ENCODE peak calls at places on chromosomes 5 and 9, in ten cellular contexts. Y is bronchial epithelial cell; K is CD8-positive, alpha-beta T cell; T is kidney epithelial cell; P is osteoblast; X is transverse colon; N is right lobe of liver; S is PC-3; M is breast epithelium; D is tibial nerve. A is an unnamed sample. For H3K36me3, the result is how much of the 10 kb centered on the place peaks cover.

GRCh38 chr5:71895546-71895945 is 176.5 kb downstream of the CARTPT start:
- DNase-seq in Y (no peak), K (no peak), T (no peak), P (no peak), X (peak), N (no peak), S (no peak), M (no peak), D (no peak), A (no peak)

GRCh38 chr9:136012651-136013050 is 51.5 kb upstream of the UBAC1 start:
- DNase-seq in Y (no peak), K (no peak), T (no peak), P (peak), X (peak), N (peak), S (no peak), M (no peak), D (no peak), A (no peak)

GRCh38 chr5:17890501-17890900 is 256.2 kb downstream of the TAF11L14 start:
- DNase-seq in Y (no peak), K (no peak), T (no peak), P (no peak), X (no peak), N (no peak), S (no peak), M (no peak), D (no peak), A (no peak)

GRCh38 chr5:168987540-168988300 is 313.2 kb downstream of the SLIT3 start:
- DNase-seq in Y (peak), K (peak), T (no peak), P (no peak), X (peak), N (peak), S (peak), M (peak), D (peak), A (no peak)

GRCh38 chr9:16236882-16237281 is 633.6 kb downstream of the BNC2 start:
- DNase-seq in Y (no peak), K (no peak), T (no peak), P (no peak), X (no peak), N (no peak), S (no peak), M (no peak), D (no peak), A (no peak)

GRCh38 chr9:80175286-80175906 is 603.6 kb downstream of the TLE4 start:
- DNase-seq in Y (peak), K (no peak), T (no peak), P (no peak), X (peak), N (no peak), S (peak), M (no peak), D (no peak), A (no peak)

GRCh38 chr9:129878253-129878652 is 43.0 kb downstream of the USP20 start:
- DNase-seq in Y (no peak), K (no peak), T (no peak), P (peak), X (no peak), N (no peak), S (no peak), M (no peak), D (no peak), A (no peak)

GRCh38 chr9:99778308-99778707 is 43.4 kb upstream of the NR4A3 start:
- DNase-seq in Y (peak), K (no peak), T (peak), P (peak), X (no peak), N (no peak), S (peak), M (no peak), D (no peak), A (no peak)

GRCh38 chr5:119613937-119614336 is 15.4 kb upstream of the FAM170A start:
- DNase-seq in Y (no peak), K (no peak), T (no peak), P (no peak), X (no peak), N (no peak), S (no peak), M (no peak), D (no peak), A (no peak)

GRCh38 chr5:38672059-38672791 is 115.8 kb upstream of the LIFR start:
- DNase-seq in Y (peak), K (no peak), T (no peak), P (no peak), X (no peak), N (no peak), S (peak), M (no peak), D (no peak), A (no peak)

GRCh38 chr5:159819671-159820411 is 96.4 kb upstream of the ADRA1B start:
- DNase-seq in Y (peak), K (no peak), T (no peak), P (no peak), X (peak), N (no peak), S (peak), M (no peak), D (peak), A (peak)

GRCh38 chr5:69167488-69167845 is 517 bp downstream of the CCNB1 start:
- DNase-seq in Y (no peak), K (no peak), T (no peak), P (peak), X (no peak), N (no peak), S (no peak), M (no peak), D (no peak), A (no peak)

GRCh38 chr5:116375926-116376325 is 198.7 kb downstream of the SEMA6A start:
- DNase-seq in Y (no peak), K (no peak), T (no peak), P (no peak), X (no peak), N (no peak), S (no peak), M (no peak), D (no peak), A (no peak)

GRCh38 chr5:73640861-73641320 is 14.9 kb downstream of the ARHGEF28 start:
- DNase-seq in Y (peak), K (no peak), T (no peak), P (no peak), X (no peak), N (no peak), S (no peak), M (no peak), D (no peak), A (no peak)

GRCh38 chr9:97382099-97382718 is 29.7 kb upstream of the TDRD7 start:
- DNase-seq in Y (no peak), K (no peak), T (peak), P (no peak), X (no peak), N (no peak), S (peak), M (no peak), D (no peak), A (no peak)

GRCh38 chr9:121160025-121160424 is 41.6 kb downstream of the RAB14 start:
- DNase-seq in Y (no peak), K (no peak), T (no peak), P (no peak), X (no peak), N (no peak), S (no peak), M (no peak), D (no peak), A (no peak)

GRCh38 chr5:180591249-180591887 is at the start of gene SCGB3A1:
- DNase-seq in Y (no peak), K (no peak), T (no peak), P (peak), X (no peak), N (peak), S (no peak), M (no peak), D (no peak), A (no peak)

GRCh38 chr5:122330881-122331280 is 18.8 kb downstream of the SNCAIP start:
- DNase-seq in Y (no peak), K (no peak), T (no peak), P (no peak), X (no peak), N (no peak), S (no peak), M (no peak), D (no peak), A (no peak)

GRCh38 chr9:16191691-16192402 is 639.0 kb downstream of the CCDC171 start:
- DNase-seq in Y (peak), K (peak), T (no peak), P (peak), X (peak), N (peak), S (peak), M (no peak), D (peak), A (peak)

GRCh38 chr5:143495823-143496275 is 92.4 kb upstream of the NR3C1 start:
- DNase-seq in Y (peak), K (no peak), T (no peak), P (no peak), X (no peak), N (no peak), S (peak), M (peak), D (no peak), A (no peak)

GRCh38 chr9:129416831-129417604 is 203.9 kb downstream of the C9orf50 start:
- DNase-seq in Y (no peak), K (no peak), T (no peak), P (peak), X (no peak), N (no peak), S (no peak), M (no peak), D (no peak), A (no peak)

DNA sequence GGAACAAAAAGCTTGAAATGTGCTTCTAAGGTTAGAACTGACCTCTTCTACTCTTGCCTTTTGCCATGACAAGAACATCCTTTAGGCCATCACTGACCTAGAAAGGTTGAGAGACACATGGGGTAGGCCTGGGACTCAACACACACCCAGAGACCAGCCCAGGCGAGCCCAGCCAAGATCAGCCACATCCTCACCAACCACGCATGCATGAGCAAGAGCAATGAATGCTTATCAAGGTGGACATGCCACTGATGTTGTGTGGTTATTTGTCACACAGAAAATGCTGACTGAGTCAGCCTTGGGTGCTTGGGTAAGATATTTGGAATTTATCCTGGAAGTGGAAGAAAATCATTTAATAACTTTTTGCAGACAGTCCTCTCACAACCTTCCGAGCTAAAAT is 39.4 kb downstream of the SMIM23 start:
- DNase-seq in Y (peak), K (no peak), T (no peak), P (peak), X (no peak), N (no peak), S (peak), M (no peak), D (no peak), A (no peak)
- H3K4me3 ChIP-seq in Y (no peak), K (no peak), T (no peak), P (no peak), X (no peak), N (no peak), S (no peak), M (no peak), D (no peak), A (no peak)

GRCh38 chr5:11273180-11273882 is 512.3 kb upstream of the DAP start:
- DNase-seq in Y (no peak), K (no peak), T (no peak), P (no peak), X (no peak), N (no peak), S (peak), M (no peak), D (no peak), A (no peak)

GRCh38 chr5:11269515-11269914 is 508.5 kb upstream of the DAP start:
- DNase-seq in Y (no peak), K (no peak), T (no peak), P (no peak), X (no peak), N (no peak), S (no peak), M (no peak), D (no peak), A (no peak)

DNA sequence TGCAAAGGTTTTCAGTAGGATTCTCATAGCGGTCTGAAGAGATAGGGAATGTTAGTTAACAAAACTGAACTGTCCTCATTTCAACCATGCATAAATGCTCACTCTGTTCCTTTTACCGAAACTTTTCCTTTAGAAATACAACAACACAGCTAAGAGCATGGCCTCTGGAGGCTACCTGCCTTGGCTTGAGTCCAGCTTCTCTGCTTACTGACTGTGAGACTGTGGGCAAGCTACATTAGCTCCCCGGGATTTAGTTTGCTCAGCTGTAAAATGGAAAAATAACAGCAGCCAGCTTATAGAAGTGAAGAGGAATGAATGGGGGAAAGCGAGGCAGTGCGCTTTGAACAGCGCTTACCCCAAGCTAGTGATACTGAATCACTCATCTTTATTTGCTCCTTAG is 507.9 kb upstream of the DAP start:
- DNase-seq in Y (no peak), K (no peak), T (no peak), P (no peak), X (no peak), N (no peak), S (no peak), M (no peak), D (no peak), A (no peak)
- TF ChIP-seq CTCF in Y (no peak), K (no peak), T (no peak), P (no peak), X (no peak), N (no peak), S (no peak), M (no peak), D (no peak), A (no peak)

GRCh38 chr5:138508958-138509357 is 34.1 kb downstream of the ETF1 start:
- DNase-seq in Y (no peak), K (no peak), T (no peak), P (no peak), X (no peak), N (no peak), S (no peak), M (no peak), D (no peak), A (no peak)
- H3K36me3 ChIP-seq in Y (under half), K (under half), T (under half), P (half or more), X (under half), N (under half), S (under half), M (under half), D (under half), A (under half)

GRCh38 chr9:125649826-125650225 is 57.2 kb downstream of the MAPKAP1 start:
- DNase-seq in Y (no peak), K (no peak), T (no peak), P (no peak), X (no peak), N (no peak), S (no peak), M (no peak), D (no peak), A (no peak)
- H3K4me3 ChIP-seq in Y (no peak), K (no peak), T (no peak), P (peak), X (no peak), N (no peak), S (peak), M (no peak), D (no peak), A (peak)

DNA sequence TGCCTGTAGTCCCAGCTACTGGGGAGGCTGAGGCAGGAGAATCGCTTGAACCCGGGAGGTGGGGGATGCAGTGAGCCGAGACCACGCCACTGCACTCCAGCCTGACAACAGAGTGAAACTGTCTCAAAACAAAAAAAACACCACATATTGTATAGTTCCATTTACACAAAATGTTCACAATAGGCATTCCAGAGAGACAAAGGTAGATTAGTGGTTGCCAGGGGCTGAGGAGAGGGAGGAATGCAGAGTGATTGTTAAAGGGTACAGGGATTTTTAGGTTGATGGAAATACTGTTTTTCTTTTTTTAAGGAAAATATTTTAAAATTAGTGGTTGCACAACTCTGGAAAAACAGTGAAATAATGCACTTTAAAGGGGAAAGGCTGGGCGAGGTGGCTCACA is 19.6 kb downstream of the ETF1 start:
- DNase-seq in Y (no peak), K (no peak), T (no peak), P (no peak), X (no peak), N (no peak), S (no peak), M (no peak), D (no peak), A (no peak)
- TF ChIP-seq CTCF in Y (no peak), K (no peak), T (no peak), P (no peak), X (no peak), N (no peak), S (no peak), M (no peak), D (no peak), A (no peak)

GRCh38 chr9:14306672-14307646 is 7.0 kb downstream of the NFIB start:
- DNase-seq in Y (no peak), K (no peak), T (no peak), P (no peak), X (no peak), N (no peak), S (no peak), M (no peak), D (no peak), A (no peak)
- H3K36me3 ChIP-seq in Y (under half), K (under half), T (under half), P (under half), X (under half), N (under half), S (under half), M (under half), D (under half), A (under half)

GRCh38 chr9:1231998-1232919 is 182.1 kb downstream of the DMRT2 start:
- DNase-seq in Y (peak), K (no peak), T (peak), P (no peak), X (peak), N (peak), S (peak), M (peak), D (peak), A (no peak)
- H3K4me3 ChIP-seq in Y (no peak), K (no peak), T (no peak), P (peak), X (no peak), N (no peak), S (peak), M (no peak), D (no peak), A (no peak)

GRCh38 chr5:40860711-40861110 is 19.5 kb downstream of the CARD6 start:
- DNase-seq in Y (no peak), K (no peak), T (no peak), P (no peak), X (no peak), N (no peak), S (no peak), M (no peak), D (no peak), A (no peak)
- TF ChIP-seq CTCF in Y (no peak), K (no peak), T (no peak), P (no peak), X (no peak), N (no peak), S (no peak), M (no peak), D (no peak), A (no peak)

A was measured in GM06990.